ENCODE peak calls at places on chromosomes 16 and 17, in four cellular contexts. R is dorsolateral prefrontal cortex, H is cardiac muscle cell, L is upper lobe of right lung. V is an unnamed sample.

GRCh38 chr17:76569607-76570279 is 15.9 kb downstream of the ST6GALNAC2 start:
- DNase-seq in R (peak; percentile 77), H (no peak), L (no peak), V (no peak)

GRCh38 chr16:75387951-75388350 is 45.4 kb downstream of the CFDP1 start:
- DNase-seq in R (no peak), H (no peak), L (no peak), V (no peak)

GRCh38 chr17:77723071-77723908 is 235.2 kb upstream of the TNRC6C start:
- DNase-seq in R (peak; percentile 68), H (no peak), L (no peak), V (no peak)

GRCh38 chr17:29196784-29197515 is 16.8 kb upstream of the MYO18A start:
- DNase-seq in R (peak; percentile 37), H (no peak), L (no peak), V (no peak)

GRCh38 chr16:53504161-53504663 is 1.2 kb upstream of the AKTIP start:
- DNase-seq in R (peak; percentile 56), H (peak; percentile 27), L (peak; percentile 69), V (peak; percentile 30)

GRCh38 chr17:43570518-43570928 is 24.4 kb upstream of the ETV4 start:
- DNase-seq in R (no peak), H (no peak), L (no peak), V (no peak)

GRCh38 chr17:31916496-31917064 is 15.1 kb upstream of the UTP6 start:
- DNase-seq in R (no peak), H (no peak), L (no peak), V (no peak)

GRCh38 chr16:5024632-5025031 is 9.1 kb downstream of the NAGPA start:
- DNase-seq in R (no peak), H (no peak), L (no peak), V (no peak)

GRCh38 chr16:70493863-70494770 is 29.2 kb downstream of the COG4 start:
- DNase-seq in R (no peak), H (peak; percentile 68), L (no peak), V (no peak)

GRCh38 chr17:71914812-71915211 is 206.0 kb upstream of the SOX9 start:
- DNase-seq in R (no peak), H (no peak), L (no peak), V (no peak)

GRCh38 chr16:53517851-53518250 is 14.8 kb upstream of the AKTIP start:
- DNase-seq in R (no peak), H (no peak), L (no peak), V (no peak)

GRCh38 chr17:44004077-44004760 is at the start of gene NAGS:
- DNase-seq in R (no peak), H (peak; percentile 35), L (peak; percentile 85), V (no peak)

GRCh38 chr16:83143788-83144187 is 517.0 kb downstream of the CDH13 start:
- DNase-seq in R (no peak), H (peak; percentile 31), L (no peak), V (no peak)

GRCh38 chr17:4426499-4427208 is 7.1 kb upstream of the SPNS3 start:
- DNase-seq in R (no peak), H (no peak), L (no peak), V (no peak)

GRCh38 chr16:4200000-4200780 is 41.7 kb downstream of the SRL start:
- DNase-seq in R (peak; percentile 60), H (peak; percentile 81), L (peak; percentile 89), V (no peak)

GRCh38 chr16:89491238-89491869 is 993 bp upstream of the ANKRD11 start:
- DNase-seq in R (no peak), H (no peak), L (no peak), V (no peak)

GRCh38 chr16:22663389-22664064 is 150.4 kb upstream of the HS3ST2 start:
- DNase-seq in R (no peak), H (no peak), L (no peak), V (no peak)

GRCh38 chr16:31148281-31148728 is 1.6 kb downstream of the PRSS36 start:
- DNase-seq in R (no peak), H (no peak), L (peak; percentile 92), V (no peak)

GRCh38 chr16:11207646-11208045 is 48.4 kb downstream of the SOCS1 start:
- DNase-seq in R (no peak), H (no peak), L (no peak), V (no peak)

GRCh38 chr17:42878123-42878880 is 22.3 kb upstream of the G6PC1 start:
- DNase-seq in R (no peak), H (no peak), L (no peak), V (no peak)

GRCh38 chr17:31820691-31821435 is 38.2 kb downstream of the COPRS start:
- DNase-seq in R (no peak), H (no peak), L (no peak), V (no peak)

GRCh38 chr17:81345211-81346089 is 49.8 kb upstream of the BAHCC1 start:
- DNase-seq in R (peak; percentile 73), H (peak; percentile 89), L (peak; percentile 97), V (peak; percentile 31)

GRCh38 chr17:81132197-81132540 is 33.1 kb upstream of the PVALEF start:
- DNase-seq in R (no peak), H (no peak), L (no peak), V (no peak)

GRCh38 chr17:60169921-60170817 is 20.4 kb downstream of the CA4 start:
- DNase-seq in R (no peak), H (no peak), L (no peak), V (no peak)

GRCh38 chr16:11994187-11995119 is 17.9 kb downstream of the SNX29 start:
- DNase-seq in R (peak; percentile 65), H (no peak), L (no peak), V (no peak)

GRCh38 chr16:26667271-26667703 is 399.4 kb upstream of the C16orf82 start:
- DNase-seq in R (no peak), H (no peak), L (no peak), V (no peak)

GRCh38 chr17:69282002-69282401 is 44.9 kb downstream of the ABCA5 start:
- DNase-seq in R (no peak), H (no peak), L (no peak), V (no peak)
- H3K27me3 ChIP-seq in R (no peaks in the 10 kb centered on the region), H (no peaks in the 10 kb centered on the region), L (no peaks in the 10 kb centered on the region), V (no peaks in the 10 kb centered on the region)

GRCh38 chr17:47792979-47793378 is 28.6 kb downstream of the OSBPL7 start:
- DNase-seq in R (no peak), H (no peak), L (peak; percentile 26), V (no peak)
- H3K27me3 ChIP-seq in R (peaks cover 57% of the 10 kb centered on the region), H (peaks cover 76% of the 10 kb centered on the region), L (peaks cover 52% of the 10 kb centered on the region), V (peaks cover 46% of the 10 kb centered on the region)

GRCh38 chr17:2924211-2924610 is 128.0 kb downstream of the RAP1GAP2 start:
- DNase-seq in R (no peak), H (no peak), L (no peak), V (no peak)
- H3K27me3 ChIP-seq in R (no peaks in the 10 kb centered on the region), H (no peaks in the 10 kb centered on the region), L (no peaks in the 10 kb centered on the region), V (no peaks in the 10 kb centered on the region)

GRCh38 chr16:17508303-17508702 is 37.5 kb upstream of the XYLT1 start:
- DNase-seq in R (no peak), H (no peak), L (no peak), V (no peak)

GRCh38 chr16:17499223-17499902 is 28.6 kb upstream of the XYLT1 start:
- DNase-seq in R (no peak), H (no peak), L (no peak), V (no peak)

GRCh38 chr16:17504050-17504449 is 33.3 kb upstream of the XYLT1 start:
- DNase-seq in R (no peak), H (no peak), L (no peak), V (no peak)

GRCh38 chr16:17501321-17501720 is 30.6 kb upstream of the XYLT1 start:
- DNase-seq in R (no peak), H (no peak), L (no peak), V (no peak)

DNA sequence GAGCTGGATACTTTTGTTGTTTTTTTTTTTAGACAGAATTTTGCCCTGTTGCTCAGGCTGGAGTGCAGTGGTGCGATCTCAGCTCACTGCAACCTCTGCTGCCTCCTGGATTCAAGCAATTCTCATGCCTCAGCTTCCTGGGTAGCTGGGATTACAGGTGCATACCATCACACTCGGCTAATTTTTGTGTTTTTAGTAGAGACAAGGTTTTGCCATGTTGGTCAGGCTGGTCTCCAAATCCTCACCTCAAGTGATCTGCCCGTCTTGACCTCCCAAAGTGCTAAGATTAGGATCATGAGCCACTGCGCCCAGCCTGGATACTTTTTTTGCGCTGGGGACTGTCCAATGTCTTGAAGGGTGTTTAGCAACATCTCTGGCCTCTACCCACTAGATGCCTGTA is 32.6 kb upstream of the XYLT1 start:
- DNase-seq in R (no peak), H (no peak), L (no peak), V (no peak)
- H3K27me3 ChIP-seq in R (no peaks in the 10 kb centered on the region), H (no peaks in the 10 kb centered on the region), L (no peaks in the 10 kb centered on the region), V (no peaks in the 10 kb centered on the region)

DNA sequence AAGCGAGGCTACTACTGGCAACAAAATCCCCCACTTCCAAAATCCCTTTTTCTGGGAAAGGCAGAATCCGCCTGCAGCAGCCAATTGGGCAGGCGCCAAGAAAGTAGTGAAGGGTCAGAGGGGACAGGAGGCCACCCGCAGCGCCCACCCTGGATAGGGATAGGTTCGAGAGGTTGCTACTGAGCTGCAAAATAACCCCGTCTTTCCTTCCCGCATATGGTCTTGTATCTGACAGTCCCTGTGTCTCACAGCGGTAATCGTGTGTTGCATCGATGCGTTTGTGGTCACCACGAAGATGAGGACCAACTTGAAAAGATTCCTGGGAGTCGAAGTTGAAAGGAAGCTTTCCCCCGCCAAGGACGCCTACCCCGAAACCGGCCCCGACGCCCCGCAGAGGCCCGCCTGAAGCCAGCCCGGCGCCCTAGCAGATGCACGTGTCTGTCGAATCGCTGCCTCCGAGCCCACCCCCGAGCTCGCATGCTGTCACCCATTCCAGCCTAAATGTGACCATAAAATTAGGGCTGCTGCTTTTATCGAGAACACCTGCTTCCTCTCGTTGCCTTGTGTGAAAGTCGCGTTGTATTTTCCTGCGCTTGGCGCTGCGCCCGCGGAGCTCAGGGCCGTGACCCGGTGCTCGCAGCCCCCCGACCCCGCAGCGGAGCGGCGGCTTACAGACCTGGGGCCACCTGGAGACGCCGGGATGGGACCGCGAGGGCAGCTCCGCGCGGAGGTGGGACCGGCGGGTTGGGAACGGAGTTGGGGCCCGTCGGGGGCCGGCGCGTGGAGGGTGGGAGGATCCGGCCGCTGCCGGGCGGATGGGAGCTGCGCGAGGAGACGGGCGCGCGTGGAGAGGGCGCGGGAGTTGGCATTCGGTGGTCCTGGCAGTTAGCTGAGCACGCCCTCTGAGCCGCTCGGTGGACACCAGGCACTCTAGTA is at the start of gene CMTM2:
- DNase-seq in R (no peak), H (no peak), L (no peak), V (no peak)
- H3K27me3 ChIP-seq in R (no peaks in the 10 kb centered on the region), H (peaks cover 45% of the 10 kb centered on the region), L (no peaks in the 10 kb centered on the region), V (peaks cover 20% of the 10 kb centered on the region)

GRCh38 chr16:2967721-2968161 is 1.4 kb upstream of the PAQR4 start:
- DNase-seq in R (no peak), H (no peak), L (no peak), V (no peak)
- H3K27me3 ChIP-seq in R (peaks cover 53% of the 10 kb centered on the region), H (peaks cover 40% of the 10 kb centered on the region), L (peaks cover 57% of the 10 kb centered on the region), V (peaks cover 58% of the 10 kb centered on the region)

GRCh38 chr17:64289652-64290051 is 26.6 kb upstream of the TEX2 start:
- DNase-seq in R (no peak), H (no peak), L (no peak), V (no peak)
- H3K27me3 ChIP-seq in R (no peaks in the 10 kb centered on the region), H (no peaks in the 10 kb centered on the region), L (no peaks in the 10 kb centered on the region), V (no peaks in the 10 kb centered on the region)

GRCh38 chr17:37747222-37747621 is 2.4 kb upstream of the HNF1B start:
- DNase-seq in R (no peak), H (no peak), L (no peak), V (no peak)
- H3K27me3 ChIP-seq in R (peaks cover 47% of the 10 kb centered on the region), H (peaks cover 99% of the 10 kb centered on the region), L (peaks cover 53% of the 10 kb centered on the region), V (peaks cover 48% of the 10 kb centered on the region)